ENCODE peak calls at places on chromosomes 1 and 21, in five cellular contexts. One of them, this sample, is unnamed.

GRCh38 chr1:213702703-213703102 is 285.1 kb upstream of the PROX1 start:
- DNase-seq in pancreas: no peak
- DNase-seq in fibroblast of the aortic adventitia: no peak
- DNase-seq in astrocyte of the spinal cord: no peak
- DNase-seq in AG04450: no peak
- DNase-seq in this sample: no peak

GRCh38 chr1:30879126-30879786 is 29.3 kb downstream of the SDC3 start:
- DNase-seq in pancreas: no peak
- DNase-seq in fibroblast of the aortic adventitia: no peak
- DNase-seq in astrocyte of the spinal cord: peak; percentile 25
- DNase-seq in AG04450: no peak
- DNase-seq in this sample: no peak

GRCh38 chr1:89261926-89262540 is 10.6 kb downstream of the GBP5 start:
- DNase-seq in pancreas: no peak
- DNase-seq in fibroblast of the aortic adventitia: no peak
- DNase-seq in astrocyte of the spinal cord: peak; percentile 41
- DNase-seq in AG04450: no peak
- DNase-seq in this sample: no peak

GRCh38 chr1:107153033-107153432 is 12.2 kb downstream of the NTNG1 start:
- DNase-seq in pancreas: no peak
- DNase-seq in fibroblast of the aortic adventitia: no peak
- DNase-seq in astrocyte of the spinal cord: peak; percentile 17
- DNase-seq in AG04450: no peak
- DNase-seq in this sample: peak; percentile 43

GRCh38 chr1:63904826-63905225 is 131.0 kb downstream of the ROR1 start:
- DNase-seq in pancreas: no peak
- DNase-seq in fibroblast of the aortic adventitia: no peak
- DNase-seq in astrocyte of the spinal cord: no peak
- DNase-seq in AG04450: no peak
- DNase-seq in this sample: no peak

GRCh38 chr1:78892251-78892650 is 114.3 kb downstream of the ADGRL4 start:
- DNase-seq in pancreas: no peak
- DNase-seq in fibroblast of the aortic adventitia: peak; percentile 33
- DNase-seq in astrocyte of the spinal cord: peak; percentile 14
- DNase-seq in AG04450: no peak
- DNase-seq in this sample: no peak

GRCh38 chr1:111399792-111400610 is 27.5 kb downstream of the OVGP1 start:
- DNase-seq in pancreas: peak; percentile 28
- DNase-seq in fibroblast of the aortic adventitia: peak; percentile 71
- DNase-seq in astrocyte of the spinal cord: peak; percentile 47
- DNase-seq in AG04450: no peak
- DNase-seq in this sample: peak; percentile 67

GRCh38 chr1:205227584-205228006 is at the start of gene TMCC2:
- DNase-seq in pancreas: peak; percentile 87
- DNase-seq in fibroblast of the aortic adventitia: peak; percentile 90
- DNase-seq in astrocyte of the spinal cord: peak; percentile 87
- DNase-seq in AG04450: peak; percentile 66
- DNase-seq in this sample: peak; percentile 94

GRCh38 chr21:32351428-32351827 is 41.4 kb downstream of the URB1 start:
- DNase-seq in pancreas: no peak
- DNase-seq in fibroblast of the aortic adventitia: no peak
- DNase-seq in astrocyte of the spinal cord: no peak
- DNase-seq in AG04450: no peak
- DNase-seq in this sample: no peak

GRCh38 chr1:243269461-243269801 is 13.6 kb downstream of the SDCCAG8 start:
- DNase-seq in pancreas: no peak
- DNase-seq in fibroblast of the aortic adventitia: no peak
- DNase-seq in astrocyte of the spinal cord: no peak
- DNase-seq in AG04450: no peak
- DNase-seq in this sample: peak; percentile 65

GRCh38 chr1:205689479-205689878 is 9.2 kb upstream of the SLC45A3 start:
- DNase-seq in pancreas: no peak
- DNase-seq in fibroblast of the aortic adventitia: no peak
- DNase-seq in astrocyte of the spinal cord: no peak
- DNase-seq in AG04450: no peak
- DNase-seq in this sample: no peak

GRCh38 chr1:2492091-2492490 is 16.0 kb downstream of the PLCH2 start:
- DNase-seq in pancreas: no peak
- DNase-seq in fibroblast of the aortic adventitia: no peak
- DNase-seq in astrocyte of the spinal cord: no peak
- DNase-seq in AG04450: no peak
- DNase-seq in this sample: peak; percentile 62

GRCh38 chr1:218481116-218481775 is 136.1 kb downstream of the TGFB2 start:
- DNase-seq in pancreas: no peak
- DNase-seq in fibroblast of the aortic adventitia: peak; percentile 46
- DNase-seq in astrocyte of the spinal cord: peak; percentile 53
- DNase-seq in AG04450: no peak
- DNase-seq in this sample: no peak

GRCh38 chr1:228091084-228091483 is 8.6 kb downstream of the ARF1 start:
- DNase-seq in pancreas: no peak
- DNase-seq in fibroblast of the aortic adventitia: no peak
- DNase-seq in astrocyte of the spinal cord: no peak
- DNase-seq in AG04450: no peak
- DNase-seq in this sample: no peak

GRCh38 chr1:24185056-24185455 is 2.0 kb downstream of the IFNLR1 start:
- DNase-seq in pancreas: no peak
- DNase-seq in fibroblast of the aortic adventitia: no peak
- DNase-seq in astrocyte of the spinal cord: no peak
- DNase-seq in AG04450: no peak
- DNase-seq in this sample: no peak

GRCh38 chr1:50421366-50421748 is 1.9 kb downstream of the DMRTA2 start:
- DNase-seq in pancreas: no peak
- DNase-seq in fibroblast of the aortic adventitia: no peak
- DNase-seq in astrocyte of the spinal cord: no peak
- DNase-seq in AG04450: no peak
- DNase-seq in this sample: no peak

GRCh38 chr21:34128124-34128523 is 54.7 kb downstream of the MRPS6 start:
- DNase-seq in pancreas: no peak
- DNase-seq in fibroblast of the aortic adventitia: peak; percentile 22
- DNase-seq in astrocyte of the spinal cord: no peak
- DNase-seq in AG04450: no peak
- DNase-seq in this sample: no peak

GRCh38 chr21:34707876-34708325 is 39.1 kb downstream of the CLIC6 start:
- DNase-seq in pancreas: no peak
- DNase-seq in fibroblast of the aortic adventitia: no peak
- DNase-seq in astrocyte of the spinal cord: no peak
- DNase-seq in AG04450: no peak
- DNase-seq in this sample: peak; percentile 31

GRCh38 chr1:32733573-32734321 is 31.2 kb upstream of the SYNC start:
- DNase-seq in pancreas: no peak
- DNase-seq in fibroblast of the aortic adventitia: no peak
- DNase-seq in astrocyte of the spinal cord: peak; percentile 27
- DNase-seq in AG04450: no peak
- DNase-seq in this sample: no peak

GRCh38 chr1:67062412-67062811 is 8.5 kb upstream of the SLC35D1 start:
- DNase-seq in pancreas: no peak
- DNase-seq in fibroblast of the aortic adventitia: no peak
- DNase-seq in astrocyte of the spinal cord: no peak
- DNase-seq in AG04450: no peak
- DNase-seq in this sample: no peak

GRCh38 chr1:241525026-241525425 is 5.5 kb upstream of the FH start:
- DNase-seq in pancreas: no peak
- DNase-seq in fibroblast of the aortic adventitia: no peak
- DNase-seq in astrocyte of the spinal cord: no peak
- DNase-seq in AG04450: no peak
- DNase-seq in this sample: no peak

GRCh38 chr1:24316659-24317058 is 2.5 kb upstream of the GRHL3 start:
- DNase-seq in pancreas: no peak
- DNase-seq in fibroblast of the aortic adventitia: no peak
- DNase-seq in astrocyte of the spinal cord: no peak
- DNase-seq in AG04450: no peak
- DNase-seq in this sample: no peak

GRCh38 chr1:183887826-183888819 is 83.2 kb downstream of the RGL1 start:
- DNase-seq in pancreas: no peak
- DNase-seq in fibroblast of the aortic adventitia: no peak
- DNase-seq in astrocyte of the spinal cord: peak; percentile 77
- DNase-seq in AG04450: no peak
- DNase-seq in this sample: no peak

GRCh38 chr1:32334864-32335618 is 992 bp downstream of the MARCKSL1 start:
- DNase-seq in pancreas: no peak
- DNase-seq in fibroblast of the aortic adventitia: peak; percentile 26
- DNase-seq in astrocyte of the spinal cord: no peak
- DNase-seq in AG04450: no peak
- DNase-seq in this sample: peak; percentile 80

GRCh38 chr1:18256318-18257235 is 149.0 kb downstream of the IGSF21 start:
- DNase-seq in pancreas: peak; percentile 52
- DNase-seq in fibroblast of the aortic adventitia: peak; percentile 6
- DNase-seq in astrocyte of the spinal cord: peak; percentile 2
- DNase-seq in AG04450: no peak
- DNase-seq in this sample: peak; percentile 60

GRCh38 chr1:163531345-163531744 is 209.6 kb downstream of the NUF2 start:
- DNase-seq in pancreas: no peak
- DNase-seq in fibroblast of the aortic adventitia: no peak
- DNase-seq in astrocyte of the spinal cord: no peak
- DNase-seq in AG04450: no peak
- DNase-seq in this sample: no peak

DNA sequence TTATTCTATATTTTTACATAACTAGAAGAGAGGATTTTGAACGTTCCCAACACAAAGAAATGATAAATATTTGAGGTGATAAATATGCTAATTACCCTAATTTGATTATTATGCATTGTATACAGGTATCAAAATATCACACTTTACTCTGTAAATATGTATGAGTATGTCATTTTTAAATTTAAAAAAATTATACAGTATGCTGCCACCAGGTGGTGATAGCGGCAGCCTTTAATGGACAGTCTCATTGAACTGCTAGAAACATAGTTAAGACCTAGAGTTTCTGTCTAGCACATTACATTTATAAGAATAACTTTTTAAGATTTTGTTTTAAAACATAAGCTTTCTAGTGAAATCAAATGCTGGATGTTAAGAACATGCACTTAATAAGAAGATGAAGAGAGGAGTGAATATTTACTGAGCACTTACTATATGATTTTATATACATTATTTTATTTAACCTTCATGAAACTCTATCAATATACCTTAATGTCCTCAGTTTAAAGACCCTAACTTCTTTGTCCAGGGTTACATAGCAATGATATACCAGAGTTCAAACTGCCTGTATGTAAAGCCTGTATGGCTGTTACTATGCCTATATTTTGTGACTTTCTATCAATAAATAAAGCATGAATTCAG is 207.1 kb downstream of the NUF2 start:
- DNase-seq in pancreas: no peak
- DNase-seq in fibroblast of the aortic adventitia: peak; percentile 55
- DNase-seq in astrocyte of the spinal cord: peak; percentile 40
- DNase-seq in AG04450: no peak
- DNase-seq in this sample: peak; percentile 34
- TF ChIP-seq CTCF in pancreas: peak; percentile 52
- TF ChIP-seq CTCF in fibroblast of the aortic adventitia: peak; percentile 70
- TF ChIP-seq CTCF in astrocyte of the spinal cord: peak; percentile 65
- TF ChIP-seq CTCF in AG04450: peak; percentile 73
- TF ChIP-seq CTCF in this sample: peak; percentile 84

GRCh38 chr1:65467536-65467935 is 47.1 kb downstream of the LEPR start:
- DNase-seq in pancreas: peak; percentile 45
- DNase-seq in fibroblast of the aortic adventitia: no peak
- DNase-seq in astrocyte of the spinal cord: peak; percentile 14
- DNase-seq in AG04450: no peak
- DNase-seq in this sample: no peak
- TF ChIP-seq CTCF in pancreas: no peak
- TF ChIP-seq CTCF in fibroblast of the aortic adventitia: no peak
- TF ChIP-seq CTCF in astrocyte of the spinal cord: no peak
- TF ChIP-seq CTCF in AG04450: no peak
- TF ChIP-seq CTCF in this sample: no peak

GRCh38 chr1:97077221-97077620 is 355.6 kb downstream of the PTBP2 start:
- DNase-seq in pancreas: no peak
- DNase-seq in fibroblast of the aortic adventitia: no peak
- DNase-seq in astrocyte of the spinal cord: no peak
- DNase-seq in AG04450: no peak
- DNase-seq in this sample: no peak

GRCh38 chr1:97074771-97075170 is 353.2 kb downstream of the PTBP2 start:
- DNase-seq in pancreas: no peak
- DNase-seq in fibroblast of the aortic adventitia: no peak
- DNase-seq in astrocyte of the spinal cord: no peak
- DNase-seq in AG04450: no peak
- DNase-seq in this sample: no peak

GRCh38 chr1:97082160-97082848 is 360.7 kb downstream of the PTBP2 start:
- DNase-seq in pancreas: no peak
- DNase-seq in fibroblast of the aortic adventitia: no peak
- DNase-seq in astrocyte of the spinal cord: no peak
- DNase-seq in AG04450: no peak
- DNase-seq in this sample: no peak

GRCh38 chr1:97073936-97074335 is 352.4 kb downstream of the PTBP2 start:
- DNase-seq in pancreas: no peak
- DNase-seq in fibroblast of the aortic adventitia: peak; percentile 38
- DNase-seq in astrocyte of the spinal cord: no peak
- DNase-seq in AG04450: no peak
- DNase-seq in this sample: no peak

DNA sequence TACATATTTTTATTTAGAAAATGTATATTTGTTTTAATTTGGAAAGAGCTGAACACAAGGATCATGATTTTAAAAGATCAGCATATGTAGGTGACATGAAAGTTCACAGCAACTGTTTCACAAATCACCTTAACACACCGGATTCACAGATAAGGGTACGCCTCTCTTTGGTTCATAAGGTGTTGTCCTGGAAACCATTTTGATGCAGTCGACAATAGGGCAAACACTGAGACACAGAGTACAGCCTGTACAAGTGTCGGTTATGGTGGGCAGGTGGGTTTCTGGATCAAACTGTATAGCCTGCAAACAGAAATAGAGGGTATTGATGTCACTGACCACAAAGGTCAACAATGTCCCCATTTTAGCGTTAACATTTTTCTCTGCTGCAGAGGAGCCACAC is 357.3 kb downstream of the PTBP2 start:
- DNase-seq in pancreas: no peak
- DNase-seq in fibroblast of the aortic adventitia: no peak
- DNase-seq in astrocyte of the spinal cord: no peak
- DNase-seq in AG04450: no peak
- DNase-seq in this sample: no peak
- TF ChIP-seq CTCF in pancreas: no peak
- TF ChIP-seq CTCF in fibroblast of the aortic adventitia: no peak
- TF ChIP-seq CTCF in astrocyte of the spinal cord: no peak
- TF ChIP-seq CTCF in AG04450: no peak
- TF ChIP-seq CTCF in this sample: no peak

DNA sequence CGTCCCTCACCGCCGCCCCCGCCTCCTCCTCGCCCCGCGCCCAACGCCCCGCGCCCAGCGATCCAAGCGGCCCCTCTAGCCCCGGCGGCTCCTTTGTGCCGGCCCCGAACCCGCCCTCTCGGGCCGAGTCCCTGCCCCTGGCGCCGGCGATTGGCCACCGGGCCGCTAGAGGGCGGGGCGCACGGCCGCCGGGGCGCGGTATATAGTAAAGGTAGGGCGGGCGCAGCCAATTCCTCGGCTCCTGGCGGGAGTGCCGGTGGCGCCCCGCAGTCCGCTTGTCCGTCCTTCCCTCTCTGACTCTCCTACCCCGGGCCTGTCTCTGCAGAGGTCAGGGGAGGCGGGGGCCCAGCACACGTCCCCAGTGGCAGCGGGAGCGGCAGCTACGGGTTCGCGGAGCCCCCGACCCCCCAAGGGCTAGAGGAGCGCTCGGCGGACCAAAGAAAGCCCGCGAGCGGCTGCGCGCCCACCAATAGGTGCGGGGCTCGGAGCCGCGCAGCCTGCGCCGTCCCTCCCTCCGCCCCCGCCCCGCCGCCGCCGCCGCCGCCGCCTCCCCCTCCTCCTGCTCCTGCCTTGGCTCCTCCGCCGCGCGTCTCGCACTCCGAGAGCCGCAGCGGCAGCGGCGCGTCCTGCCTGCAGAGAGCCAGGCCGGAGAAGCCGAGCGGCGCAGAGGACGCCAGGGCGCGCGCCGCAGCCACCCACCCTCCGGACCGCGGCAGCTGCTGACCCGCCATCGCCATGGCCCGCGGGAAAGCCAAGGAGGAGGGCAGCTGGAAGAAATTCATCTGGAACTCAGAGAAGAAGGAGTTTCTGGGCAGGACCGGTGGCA is at the start of gene ATP1B1:
- DNase-seq in pancreas: peak; percentile 87
- DNase-seq in fibroblast of the aortic adventitia: peak; percentile 63
- DNase-seq in astrocyte of the spinal cord: peak; percentile 87
- DNase-seq in AG04450: peak; percentile 26
- DNase-seq in this sample: peak; percentile 89
- TF ChIP-seq CTCF in pancreas: peak; percentile 70
- TF ChIP-seq CTCF in fibroblast of the aortic adventitia: peak; percentile 49
- TF ChIP-seq CTCF in astrocyte of the spinal cord: peak; percentile 27
- TF ChIP-seq CTCF in AG04450: peak; percentile 32
- TF ChIP-seq CTCF in this sample: peak; percentile 10